ENCODE peak calls at places on chromosomes 16 and 17, in five cellular contexts. X is mammary epithelial cell; T is WTC11; I is CD4-positive, alpha-beta T cell; M is CD8-positive, alpha-beta T cell. P is an unnamed sample.

GRCh38 chr17:17741346-17742023 is 60.2 kb downstream of the RAI1 start:
- DNase-seq in X (peak), T (peak), M (no peak), I (no peak), P (no peak)

GRCh38 chr17:82941021-82942001 is 101.5 kb upstream of the ZNF750 start:
- DNase-seq in M (no peak), I (no peak), X (no peak), T (peak), P (no peak)

GRCh38 chr17:82440377-82440981 is 10.1 kb downstream of the CYBC1 start:
- DNase-seq in X (no peak), M (peak), T (no peak), I (no peak), P (peak)

GRCh38 chr16:67174706-67175231 is 4.4 kb downstream of the NOL3 start:
- DNase-seq in T (no peak), I (no peak), M (no peak), X (no peak), P (no peak)

GRCh38 chr16:56851671-56852400 is 13.2 kb upstream of the SLC12A3 start:
- DNase-seq in X (no peak), T (peak), M (no peak), I (no peak), P (no peak)

GRCh38 chr16:68296291-68296690 is 14.5 kb downstream of the SLC7A6OS start:
- DNase-seq in T (no peak), X (no peak), I (no peak), M (no peak), P (no peak)

GRCh38 chr16:23423496-23424049 is 29.4 kb downstream of the COG7 start:
- DNase-seq in M (no peak), X (peak), T (no peak), I (no peak), P (no peak)

GRCh38 chr16:74625500-74626350 is 18.8 kb upstream of the GLG1 start:
- DNase-seq in M (no peak), I (no peak), T (no peak), X (no peak), P (no peak)

GRCh38 chr16:30902070-30902972 is 5.9 kb downstream of the CTF1 start:
- DNase-seq in M (peak), I (no peak), X (peak), T (peak), P (peak)

GRCh38 chr17:68777243-68777855 is 176.2 kb upstream of the FAM20A start:
- DNase-seq in X (peak), I (no peak), T (peak), M (no peak), P (no peak)

GRCh38 chr17:60720763-60721531 is 43.3 kb downstream of the BCAS3 start:
- DNase-seq in M (no peak), I (no peak), T (peak), X (peak), P (peak)

GRCh38 chr17:27414686-27415085 is 41.6 kb upstream of the KSR1 start:
- DNase-seq in T (no peak), I (no peak), M (no peak), X (no peak), P (no peak)

GRCh38 chr17:56914641-56915263 is 903 bp upstream of the TRIM25 start:
- DNase-seq in T (no peak), X (no peak), I (no peak), M (no peak), P (no peak)

GRCh38 chr16:89322381-89323119 is 105.0 kb downstream of the ZNF778 start:
- DNase-seq in X (no peak), T (peak), M (peak), I (no peak), P (no peak)

GRCh38 chr17:38591759-38592241 is 14.0 kb downstream of the SRCIN1 start:
- DNase-seq in T (no peak), I (no peak), X (peak), M (no peak), P (no peak)

GRCh38 chr16:27748868-27749546 is 199.1 kb downstream of the KATNIP start:
- DNase-seq in M (peak), I (peak), X (peak), T (peak), P (peak)

GRCh38 chr16:56801762-56802161 is 63.2 kb upstream of the SLC12A3 start:
- DNase-seq in I (no peak), M (no peak), X (no peak), T (no peak), P (no peak)

GRCh38 chr16:29182501-29182900 is 197.6 kb downstream of the LAT start:
- DNase-seq in X (no peak), I (no peak), T (no peak), M (no peak), P (no peak)

GRCh38 chr16:24980077-24980793 is 34.9 kb downstream of the ARHGAP17 start:
- DNase-seq in M (no peak), X (peak), T (no peak), I (no peak), P (peak)

GRCh38 chr17:55601874-55602364 is 90.7 kb upstream of the SMIM36 start:
- DNase-seq in M (no peak), T (peak), X (peak), I (no peak), P (peak)

GRCh38 chr16:84143784-84144199 is 1.2 kb downstream of the HSDL1 start:
- DNase-seq in M (no peak), I (no peak), X (no peak), T (no peak), P (no peak)

GRCh38 chr17:3848229-3848628 is 2.2 kb upstream of the NCBP3 start:
- DNase-seq in I (no peak), X (no peak), M (no peak), T (no peak), P (no peak)

GRCh38 chr17:72510454-72511016 is 389.7 kb downstream of the SOX9 start:
- DNase-seq in T (no peak), I (no peak), X (no peak), M (no peak), P (no peak)

GRCh38 chr16:67212766-67213165 is 13.8 kb downstream of the ELMO3 start:
- DNase-seq in I (no peak), X (peak), M (no peak), T (no peak), P (no peak)

GRCh38 chr17:49191917-49192741 is 18.2 kb downstream of the GNGT2 start:
- DNase-seq in T (peak), X (peak), M (peak), I (peak), P (peak)

GRCh38 chr17:28333083-28333746 is 2.1 kb downstream of the IFT20 start:
- DNase-seq in I (no peak), X (no peak), M (no peak), T (no peak), P (no peak)

GRCh38 chr16:19520861-19521331 is 1.0 kb downstream of the GDE1 start:
- DNase-seq in M (no peak), T (no peak), X (peak), I (no peak), P (peak)

GRCh38 chr17:64773836-64774761 is 112.0 kb upstream of the SMURF2 start:
- DNase-seq in I (no peak), M (no peak), X (peak), T (peak), P (peak)

GRCh38 chr16:75742424-75743047 is 16.2 kb upstream of the CPHXL start:
- DNase-seq in I (no peak), T (no peak), X (no peak), M (no peak), P (no peak)

GRCh38 chr16:75491876-75492275 is 3.4 kb downstream of the CHST6 start:
- DNase-seq in I (no peak), T (peak), X (peak), M (no peak), P (no peak)

GRCh38 chr17:68398731-68399637 is 58.3 kb downstream of the WIPI1 start:
- DNase-seq in M (no peak), I (no peak), X (peak), T (peak), P (peak)

GRCh38 chr17:75899353-75899752 is 2.6 kb upstream of the TRIM65 start:
- DNase-seq in M (no peak), I (no peak), X (no peak), T (no peak), P (no peak)

GRCh38 chr16:30485818-30486436 is 13.4 kb downstream of the ITGAL start:
- DNase-seq in T (no peak), X (no peak), M (no peak), I (no peak), P (no peak)

GRCh38 chr17:13520899-13521572 is 80.7 kb downstream of the HS3ST3A1 start:
- DNase-seq in X (peak), T (no peak), M (no peak), I (no peak), P (no peak)
- TF ChIP-seq CTCF in X (no peak), T (no peak), M (no peak), I (no peak), P (no peak)

GRCh38 chr16:57979006-57979585 is 8.2 kb upstream of the CNGB1 start:
- DNase-seq in I (no peak), T (no peak), M (no peak), X (no peak), P (no peak)

GRCh38 chr16:57976331-57976796 is 5.4 kb upstream of the CNGB1 start:
- DNase-seq in X (peak), T (no peak), M (no peak), I (no peak), P (no peak)

GRCh38 chr16:57981636-57982035 is 10.7 kb upstream of the CNGB1 start:
- DNase-seq in T (no peak), I (no peak), M (no peak), X (no peak), P (no peak)

GRCh38 chr16:57982345-57982744 is 11.4 kb upstream of the CNGB1 start:
- DNase-seq in I (no peak), M (no peak), X (no peak), T (no peak), P (no peak)

DNA sequence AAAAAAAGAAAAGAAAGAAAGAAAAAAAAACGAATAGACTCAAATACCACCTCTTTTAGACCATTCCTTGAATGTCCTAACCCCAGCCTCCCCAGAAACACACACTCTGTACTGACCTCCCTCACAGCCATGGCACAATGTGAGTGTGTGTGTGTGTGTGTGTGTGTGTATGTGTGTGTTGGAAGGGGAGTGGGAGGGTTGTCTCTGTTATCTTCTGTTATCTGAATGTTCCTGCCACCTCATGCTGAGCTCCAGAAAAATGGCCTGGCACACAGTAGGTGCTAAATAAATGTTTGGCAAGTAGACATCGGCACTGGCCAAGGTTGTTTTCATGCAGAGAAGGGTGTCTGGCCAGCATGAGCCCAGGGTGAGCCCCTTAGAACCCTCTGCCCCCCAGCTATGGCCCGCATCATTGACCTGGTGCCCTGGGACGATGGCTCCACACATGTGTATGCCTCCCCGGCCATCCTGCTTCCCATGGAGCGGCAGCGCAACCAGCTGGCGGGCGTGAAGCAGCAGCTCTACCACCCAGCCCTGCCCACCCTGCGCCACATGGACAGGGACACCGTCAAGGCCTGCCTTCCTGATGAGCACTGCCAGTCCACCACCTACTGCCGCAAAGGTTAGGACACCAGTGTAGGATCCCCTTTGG is 6.6 kb upstream of the CNGB1 start:
- DNase-seq in I (no peak), M (no peak), X (no peak), T (peak), P (no peak)
- TF ChIP-seq CTCF in I (no peak), M (no peak), X (no peak), T (no peak), P (no peak)

GRCh38 chr17:2368383-2368782 is 31.1 kb downstream of the SGSM2 start:
- DNase-seq in I (no peak), M (no peak), T (no peak), X (no peak), P (no peak)

GRCh38 chr17:2371183-2372130 is 29.4 kb downstream of the MNT start:
- DNase-seq in M (no peak), X (no peak), T (no peak), I (no peak), P (no peak)

GRCh38 chr17:2370211-2370589 is 30.7 kb downstream of the MNT start:
- DNase-seq in I (no peak), X (no peak), M (no peak), T (no peak), P (no peak)

GRCh38 chr17:2369039-2369438 is 31.7 kb downstream of the SGSM2 start:
- DNase-seq in X (no peak), T (no peak), M (no peak), I (no peak), P (no peak)

GRCh38 chr17:2369551-2370210 is 31.2 kb downstream of the MNT start:
- DNase-seq in I (no peak), X (no peak), M (no peak), T (peak), P (no peak)
- TF ChIP-seq CTCF in I (no peak), X (peak), M (no peak), T (no peak), P (no peak)

GRCh38 chr17:44222112-44222869 is 2.8 kb upstream of the UBTF start:
- DNase-seq in I (peak), T (peak), M (peak), X (peak), P (peak)
- TF ChIP-seq CTCF in I (no peak), T (no peak), M (no peak), X (no peak), P (peak)

GRCh38 chr16:71424626-71425025 is 17.2 kb downstream of the TLE7 start:
- DNase-seq in M (no peak), I (no peak), X (no peak), T (no peak), P (no peak)

GRCh38 chr16:71425746-71426068 is 16.1 kb downstream of the TLE7 start:
- DNase-seq in X (no peak), T (no peak), M (no peak), I (no peak), P (no peak)

GRCh38 chr16:71423865-71424264 is 18.0 kb downstream of the TLE7 start:
- DNase-seq in M (no peak), I (no peak), T (no peak), X (no peak), P (no peak)

GRCh38 chr16:71423016-71423415 is 18.8 kb downstream of the TLE7 start:
- DNase-seq in T (no peak), M (no peak), X (no peak), I (no peak), P (no peak)

DNA sequence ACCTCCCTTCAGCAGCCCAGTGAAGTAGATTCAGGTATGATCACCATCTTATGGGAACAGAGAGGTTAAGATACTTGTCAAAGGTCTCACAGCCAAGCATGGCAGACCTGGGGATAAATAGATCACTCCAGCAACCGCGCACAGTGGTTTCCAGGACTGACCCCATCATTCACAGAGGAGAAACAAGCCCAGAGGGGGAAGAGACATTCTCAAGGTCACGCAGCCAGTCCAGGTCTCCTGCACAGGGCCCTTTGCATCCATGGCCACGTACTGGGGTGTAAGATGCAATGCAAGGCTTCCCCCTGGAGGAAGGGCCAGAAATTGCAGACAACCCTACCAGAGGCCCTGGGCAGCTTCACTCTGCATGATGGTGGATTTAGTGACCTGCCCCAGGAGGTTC is 19.9 kb downstream of the TLE7 start:
- DNase-seq in M (no peak), I (no peak), T (peak), X (peak), P (peak)
- TF ChIP-seq CTCF in M (peak), I (peak), T (peak), X (peak), P (peak)

DNA sequence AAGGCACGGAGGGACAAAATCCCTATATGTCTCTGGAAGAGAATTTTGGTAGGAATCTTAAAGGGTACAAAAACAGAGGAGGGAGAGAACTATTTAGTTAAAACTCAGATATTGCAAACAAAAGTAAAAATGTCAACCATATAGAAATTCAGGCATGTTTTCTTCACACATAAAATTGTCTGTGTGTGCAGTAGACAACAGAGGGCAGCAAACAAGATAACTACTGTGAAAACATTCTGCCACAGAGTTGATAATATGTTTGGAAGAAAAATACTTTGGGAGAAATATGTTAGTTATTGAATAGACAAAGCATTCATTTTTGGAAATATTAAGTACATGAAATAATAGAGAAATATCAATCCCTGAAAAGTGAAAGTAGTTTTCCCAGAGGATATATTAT is 56.2 kb downstream of the SNX11 start:
- DNase-seq in X (no peak), M (no peak), T (no peak), I (no peak), P (no peak)
- TF ChIP-seq CTCF in X (no peak), M (no peak), T (no peak), I (no peak), P (no peak)